ENCODE peak calls at places on chromosome 17, in ten cellular contexts. J is H9; R is GM23248; U is CD8-positive, alpha-beta memory T cell; E is lower lobe of right lung; A is thoracic aorta; X is IMR-90; I is cardiac muscle cell; V is SK-N-SH; M is CD4-positive, CD25-positive, alpha-beta regulatory T cell. S is an unnamed sample.

GRCh38 chr17:81811705-81812570 is 8.0 kb downstream of the GCGR start:
- DNase-seq in J (no peak), R (no peak), U (no peak), E (no peak), A (no peak), X (no peak), I (no peak), V (peak; percentile 88), M (no peak), S (no peak)

GRCh38 chr17:13931752-13932477 is 137.4 kb upstream of the COX10 start:
- DNase-seq in J (no peak), R (peak; percentile 93), U (no peak), E (peak; percentile 86), A (no peak), X (peak; percentile 3), I (peak; percentile 74), V (no peak), M (no peak), S (peak; percentile 91)

GRCh38 chr17:48357727-48358126 is 72.3 kb downstream of the SKAP1 start:
- DNase-seq in J (no peak), R (no peak), U (no peak), E (no peak), A (no peak), X (peak; percentile 0), I (no peak), V (no peak), M (no peak), S (no peak)

GRCh38 chr17:73957564-73957963 is 245.9 kb upstream of the RPL38 start:
- DNase-seq in J (no peak), R (no peak), U (no peak), E (no peak), A (no peak), X (no peak), I (no peak), V (peak; percentile 58), M (no peak), S (no peak)

GRCh38 chr17:44920565-44920940 is 5.3 kb upstream of the GFAP start:
- DNase-seq in J (peak; percentile 34), R (no peak), U (no peak), E (peak; percentile 30), A (no peak), X (no peak), I (no peak), V (no peak), M (no peak), S (no peak)

GRCh38 chr17:73710095-73710592 is 65.9 kb upstream of the SDK2 start:
- DNase-seq in J (peak; percentile 91), R (peak; percentile 52), U (peak; percentile 71), E (no peak), A (peak; percentile 14), X (peak; percentile 4), I (peak; percentile 72), V (peak; percentile 81), M (peak; percentile 64), S (peak; percentile 63)

GRCh38 chr17:28925912-28926365 is 23.1 kb upstream of the DHRS13 start:
- DNase-seq in J (no peak), R (peak; percentile 90), U (peak; percentile 79), E (no peak), A (no peak), X (peak; percentile 92), I (peak; percentile 83), V (no peak), M (peak; percentile 89), S (no peak)

GRCh38 chr17:57806083-57806830 is 43.6 kb downstream of the MRPS23 start:
- DNase-seq in J (peak; percentile 14), R (no peak), U (no peak), E (no peak), A (no peak), X (no peak), I (no peak), V (no peak), M (no peak), S (no peak)

GRCh38 chr17:4945176-4945943 is 3.0 kb downstream of the PFN1 start:
- DNase-seq in J (peak; percentile 80), R (peak; percentile 96), U (peak; percentile 88), E (peak; percentile 77), A (no peak), X (peak; percentile 93), I (peak; percentile 90), V (no peak), M (peak; percentile 85), S (peak; percentile 93)
- H3K4me1 ChIP-seq in J (no peaks in the 10 kb centered on the region), R (peaks cover 23% of the 10 kb centered on the region), U (peaks cover 64% of the 10 kb centered on the region), E (peaks cover 55% of the 10 kb centered on the region), A (peaks cover 62% of the 10 kb centered on the region), X (peaks cover 16% of the 10 kb centered on the region), I (peaks cover 15% of the 10 kb centered on the region), V (peaks cover 33% of the 10 kb centered on the region), M (peaks cover 82% of the 10 kb centered on the region), S (no peaks in the 10 kb centered on the region)

DNA sequence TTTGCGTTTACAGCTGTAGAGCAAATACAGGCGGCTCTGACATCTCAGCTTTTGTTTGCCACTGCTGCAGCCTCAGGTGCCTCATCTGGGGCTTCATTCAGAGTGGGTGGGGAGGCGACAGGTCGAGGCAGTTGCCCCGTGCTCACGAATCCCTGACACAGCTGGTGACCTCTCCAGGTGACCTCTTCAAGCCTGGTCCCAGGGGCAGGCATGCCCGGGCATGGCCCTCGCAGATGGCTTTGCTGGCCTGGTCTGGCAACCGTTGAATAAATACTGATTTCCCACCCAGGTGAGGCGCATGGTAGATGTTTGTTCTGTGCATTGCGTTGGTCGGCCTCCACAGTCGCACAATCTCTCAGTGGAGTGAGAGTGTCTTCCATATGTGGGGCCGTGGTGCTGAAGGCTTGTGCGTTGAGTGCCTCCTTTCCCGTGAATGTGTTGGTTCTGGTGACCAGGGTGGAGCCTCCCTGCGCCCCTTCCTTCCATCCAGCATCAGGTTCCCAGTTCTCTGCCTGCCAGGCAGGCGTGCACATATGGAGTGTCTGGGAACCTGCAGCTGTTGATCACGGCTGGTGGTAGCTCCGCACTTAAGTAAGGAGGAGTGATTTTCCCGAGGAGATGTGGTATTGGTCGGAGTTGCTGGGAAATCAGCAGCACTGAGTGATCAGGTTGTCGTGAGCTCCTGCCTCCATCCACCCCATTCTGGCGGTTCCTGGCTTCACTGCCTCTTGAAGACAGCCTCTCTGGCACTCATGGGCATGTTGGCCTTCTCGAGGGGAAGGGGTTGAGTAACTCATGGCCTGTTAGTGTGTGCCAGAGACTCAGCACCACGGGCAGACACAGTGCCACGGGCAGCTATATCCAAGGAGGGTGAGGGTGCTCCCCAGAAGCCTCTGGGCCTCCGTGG is 149.7 kb downstream of the RPTOR start:
- DNase-seq in J (no peak), R (no peak), U (no peak), E (no peak), A (no peak), X (no peak), I (no peak), V (no peak), M (no peak), S (no peak)
- H3K9me3 ChIP-seq in J (no peaks in the 10 kb centered on the region), R (no peaks in the 10 kb centered on the region), U (no peaks in the 10 kb centered on the region), E (no peaks in the 10 kb centered on the region), A (no peaks in the 10 kb centered on the region), X (no peaks in the 10 kb centered on the region), I (no peaks in the 10 kb centered on the region), V (no peaks in the 10 kb centered on the region), M (no peaks in the 10 kb centered on the region), S (no peaks in the 10 kb centered on the region)

DNA sequence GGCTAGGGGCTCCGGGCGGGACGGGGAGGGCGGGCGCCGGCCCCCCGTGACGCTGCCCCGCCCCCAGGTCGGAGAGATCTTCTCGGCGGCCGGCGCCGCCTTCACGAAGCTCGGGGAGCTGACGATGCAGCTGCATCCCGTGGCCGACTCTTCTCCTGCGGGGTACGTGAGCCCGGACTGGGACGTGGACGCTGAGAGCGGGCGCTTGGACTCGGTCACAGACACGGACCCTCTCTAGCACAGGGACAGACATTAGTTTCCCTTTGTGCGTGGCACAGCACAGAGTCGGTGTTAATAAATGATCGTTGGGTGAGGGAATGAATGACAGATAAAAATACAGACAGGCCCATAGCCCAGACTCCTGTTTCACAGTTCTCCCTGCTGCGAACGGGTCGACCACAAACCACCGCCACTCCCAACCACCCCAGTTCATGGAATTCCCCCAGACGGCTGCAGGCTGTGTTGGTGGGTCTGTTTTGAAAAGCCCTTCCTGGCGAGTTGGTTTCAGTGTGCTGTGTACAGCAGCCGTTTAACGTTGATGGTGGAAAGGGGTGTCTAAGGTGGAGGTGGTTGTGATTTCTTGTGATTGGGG is 2.7 kb downstream of the RNASEK start:
- DNase-seq in J (no peak), R (peak; percentile 81), U (peak; percentile 89), E (no peak), A (no peak), X (peak; percentile 66), I (peak; percentile 66), V (no peak), M (peak; percentile 77), S (no peak)
- H3K4me1 ChIP-seq in J (no peaks in the 10 kb centered on the region), R (peaks cover 35% of the 10 kb centered on the region), U (peaks cover 59% of the 10 kb centered on the region), E (peaks cover 61% of the 10 kb centered on the region), A (peaks cover 66% of the 10 kb centered on the region), X (peaks cover 6% of the 10 kb centered on the region), I (peaks cover 19% of the 10 kb centered on the region), V (peaks cover 37% of the 10 kb centered on the region), M (peaks cover 55% of the 10 kb centered on the region), S (peaks cover 74% of the 10 kb centered on the region)

GRCh38 chr17:22461460-22462145 is 769.3 kb downstream of the KCNJ18 start:
- DNase-seq in J (no peak), R (no peak), U (no peak), E (no peak), A (no peak), X (no peak), I (no peak), V (no peak), M (no peak), S (no peak)
- H3K9me3 ChIP-seq in J (peaks cover 90% of the 10 kb centered on the region), R (no peaks in the 10 kb centered on the region), U (no peaks in the 10 kb centered on the region), E (no peaks in the 10 kb centered on the region), A (no peaks in the 10 kb centered on the region), X (peaks cover 25% of the 10 kb centered on the region), I (no peaks in the 10 kb centered on the region), V (no peaks in the 10 kb centered on the region), M (peaks cover 11% of the 10 kb centered on the region), S (no peaks in the 10 kb centered on the region)

GRCh38 chr17:76445697-76446448 is 7.1 kb downstream of the UBE2O start:
- DNase-seq in J (no peak), R (no peak), U (no peak), E (no peak), A (no peak), X (no peak), I (no peak), V (no peak), M (no peak), S (no peak)
- H3K4me1 ChIP-seq in J (peaks cover 53% of the 10 kb centered on the region), R (peaks cover 51% of the 10 kb centered on the region), U (peaks cover 31% of the 10 kb centered on the region), E (peaks cover 15% of the 10 kb centered on the region), A (peaks cover 11% of the 10 kb centered on the region), X (peaks cover 45% of the 10 kb centered on the region), I (peaks cover 60% of the 10 kb centered on the region), V (peaks cover 35% of the 10 kb centered on the region), M (peaks cover 10% of the 10 kb centered on the region), S (peaks cover 73% of the 10 kb centered on the region)

GRCh38 chr17:82947051-82947991 is 107.5 kb upstream of the ZNF750 start:
- DNase-seq in J (no peak), R (no peak), U (peak; percentile 33), E (peak; percentile 41), A (no peak), X (no peak), I (no peak), V (no peak), M (no peak), S (no peak)
- H3K9me3 ChIP-seq in J (peaks cover 94% of the 10 kb centered on the region), R (no peaks in the 10 kb centered on the region), U (peaks cover 13% of the 10 kb centered on the region), E (peaks cover 27% of the 10 kb centered on the region), A (peaks cover 28% of the 10 kb centered on the region), X (peaks cover 66% of the 10 kb centered on the region), I (no peaks in the 10 kb centered on the region), V (peaks cover 23% of the 10 kb centered on the region), M (peaks cover 25% of the 10 kb centered on the region), S (peaks cover 36% of the 10 kb centered on the region)

GRCh38 chr17:61749823-61750404 is 113.4 kb downstream of the BRIP1 start:
- DNase-seq in J (no peak), R (no peak), U (no peak), E (no peak), A (no peak), X (no peak), I (no peak), V (no peak), M (no peak), S (no peak)
- H3K4me1 ChIP-seq in J (no peaks in the 10 kb centered on the region), R (no peaks in the 10 kb centered on the region), U (no peaks in the 10 kb centered on the region), E (no peaks in the 10 kb centered on the region), A (no peaks in the 10 kb centered on the region), X (no peaks in the 10 kb centered on the region), I (no peaks in the 10 kb centered on the region), V (no peaks in the 10 kb centered on the region), M (no peaks in the 10 kb centered on the region), S (no peaks in the 10 kb centered on the region)